ENCODE peak calls at places on chromosome 4, in seven cellular contexts. R is CD8-positive, alpha-beta T cell; F is cardiac muscle cell; I is Peyer's patch; Y is glutamatergic neuron; O is H9; L is endothelial cell. A is an unnamed sample.

GRCh38 chr4:7792616-7793015 is 147.0 kb downstream of the AFAP1 start:
- DNase-seq in R (no peak), F (peak), I (no peak), Y (no peak), O (no peak), L (no peak), A (no peak)

GRCh38 chr4:40057540-40058091 is 966 bp downstream of the N4BP2 start:
- DNase-seq in R (peak), F (peak), I (peak), Y (peak), O (peak), L (peak), A (peak)

GRCh38 chr4:181674315-181674714 is 568.9 kb upstream of the TENM3 start:
- DNase-seq in R (no peak), F (peak), I (no peak), Y (no peak), O (no peak), L (no peak), A (no peak)

GRCh38 chr4:81215219-81215892 is at the start of gene PRKG2:
- DNase-seq in R (no peak), F (peak), I (no peak), Y (peak), O (peak), L (peak), A (no peak)

GRCh38 chr4:53782468-53782865 is 191.2 kb upstream of the LNX1 start:
- DNase-seq in R (no peak), F (peak), I (no peak), Y (no peak), O (no peak), L (no peak), A (no peak)

GRCh38 chr4:73021634-73022033 is 47.9 kb downstream of the COX18 start:
- DNase-seq in R (no peak), F (peak), I (no peak), Y (no peak), O (no peak), L (no peak), A (no peak)

GRCh38 chr4:169098969-169099685 is 89.1 kb upstream of the CBR4 start:
- DNase-seq in R (no peak), F (no peak), I (no peak), Y (no peak), O (no peak), L (no peak), A (no peak)

GRCh38 chr4:145352438-145353145 is 129.1 kb upstream of the SMAD1 start:
- DNase-seq in R (no peak), F (no peak), I (no peak), Y (no peak), O (no peak), L (no peak), A (no peak)

GRCh38 chr4:156638332-156638731 is 333.3 kb downstream of the PDGFC start:
- DNase-seq in R (no peak), F (peak), I (no peak), Y (no peak), O (no peak), L (no peak), A (no peak)

GRCh38 chr4:140996757-140997156 is 136.5 kb downstream of the RNF150 start:
- DNase-seq in R (no peak), F (peak), I (no peak), Y (no peak), O (no peak), L (no peak), A (no peak)

GRCh38 chr4:69881173-69881773 is 21.3 kb upstream of the SULT1E1 start:
- DNase-seq in R (no peak), F (peak), I (no peak), Y (no peak), O (peak), L (no peak), A (no peak)

GRCh38 chr4:5399790-5400421 is 308.5 kb downstream of the EVC2 start:
- DNase-seq in R (no peak), F (peak), I (no peak), Y (peak), O (peak), L (peak), A (no peak)

GRCh38 chr4:101825953-101826352 is 35.4 kb downstream of the BANK1 start:
- DNase-seq in R (no peak), F (no peak), I (no peak), Y (no peak), O (no peak), L (no peak), A (no peak)

GRCh38 chr4:6495296-6495590 is 22.8 kb upstream of the PPP2R2C start:
- DNase-seq in R (no peak), F (no peak), I (no peak), Y (no peak), O (peak), L (no peak), A (no peak)

GRCh38 chr4:87931932-87932331 is 43.6 kb upstream of the SPP1 start:
- DNase-seq in R (no peak), F (no peak), I (no peak), Y (no peak), O (no peak), L (no peak), A (no peak)

GRCh38 chr4:91092398-91092955 is 965.3 kb downstream of the CCSER1 start:
- DNase-seq in R (no peak), F (no peak), I (no peak), Y (no peak), O (no peak), L (no peak), A (no peak)

GRCh38 chr4:25424539-25425228 is 47.6 kb downstream of the ANAPC4 start:
- DNase-seq in R (no peak), F (no peak), I (no peak), Y (no peak), O (no peak), L (no peak), A (no peak)

DNA sequence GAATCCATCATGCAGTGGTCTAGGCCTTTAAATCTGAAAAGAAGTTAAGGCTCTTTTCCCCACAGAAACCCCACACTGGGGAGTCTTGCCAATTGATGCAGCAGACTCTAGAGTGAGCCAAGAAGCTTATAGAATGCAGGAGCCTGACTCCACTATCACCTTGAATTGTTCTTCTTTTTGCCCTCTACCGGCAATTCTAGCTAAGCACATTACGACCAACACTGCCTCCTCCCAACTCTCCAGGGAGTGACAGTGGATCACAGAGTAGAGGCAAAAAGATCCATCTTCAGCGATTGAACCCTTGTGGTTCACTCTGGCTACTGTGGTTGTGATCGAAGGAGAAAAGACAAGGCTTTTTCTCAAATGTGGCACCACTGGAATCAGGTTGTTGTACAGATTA is 331.5 kb downstream of the NKX6-1 start:
- DNase-seq in R (no peak), F (no peak), I (no peak), Y (peak), O (peak), L (peak), A (no peak)
- TF ChIP-seq CTCF in R (no peak), F (no peak), I (no peak), Y (peak), O (peak), L (no peak), A (peak)

DNA sequence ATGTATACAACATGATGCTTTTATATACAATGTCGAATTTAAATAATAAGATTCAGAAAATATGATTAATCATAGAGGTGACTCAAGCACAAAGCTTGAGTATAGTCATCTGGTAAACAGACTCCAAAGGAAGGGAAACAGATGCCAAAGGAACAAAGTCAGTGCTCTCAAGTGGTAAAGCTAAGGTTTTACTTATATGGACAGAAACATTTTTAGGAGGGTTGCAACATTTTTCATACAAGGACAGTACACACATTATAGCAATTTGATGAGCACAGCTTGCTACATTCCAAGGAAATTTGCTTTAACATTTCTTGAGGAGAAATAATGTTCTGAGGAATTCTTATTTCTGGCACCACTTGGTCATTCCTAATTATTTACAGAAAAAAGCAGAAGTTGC is 333.4 kb upstream of the AADAT start:
- DNase-seq in R (no peak), F (no peak), I (no peak), Y (no peak), O (no peak), L (no peak), A (no peak)
- TF ChIP-seq CTCF in R (no peak), F (no peak), I (no peak), Y (no peak), O (no peak), L (no peak), A (no peak)

DNA sequence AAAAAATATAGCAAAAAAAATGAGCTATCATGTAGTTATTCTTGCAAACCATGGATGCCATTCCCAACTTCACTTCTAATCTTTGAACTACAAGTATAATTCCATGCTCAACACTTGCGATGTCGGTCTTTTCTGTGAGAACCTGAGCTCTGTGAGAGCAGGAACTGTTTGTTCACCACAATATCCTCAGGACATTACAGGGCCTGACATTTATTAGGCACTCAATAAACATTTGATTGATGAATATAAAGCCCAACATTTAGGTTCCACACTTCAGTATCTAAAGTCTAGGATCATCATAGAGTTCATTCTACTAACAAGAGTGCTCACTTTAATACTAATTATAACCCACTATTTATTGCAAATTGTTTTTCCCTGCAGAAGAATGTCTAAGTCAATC is 211.6 kb upstream of the FAM241A start:
- DNase-seq in R (no peak), F (no peak), I (no peak), Y (no peak), O (no peak), L (no peak), A (no peak)
- TF ChIP-seq CTCF in R (no peak), F (no peak), I (no peak), Y (no peak), O (no peak), L (no peak), A (no peak)

GRCh38 chr4:107046261-107046660 is 10.1 kb upstream of the DKK2 start:
- DNase-seq in R (no peak), F (no peak), I (no peak), Y (no peak), O (no peak), L (no peak), A (no peak)

DNA sequence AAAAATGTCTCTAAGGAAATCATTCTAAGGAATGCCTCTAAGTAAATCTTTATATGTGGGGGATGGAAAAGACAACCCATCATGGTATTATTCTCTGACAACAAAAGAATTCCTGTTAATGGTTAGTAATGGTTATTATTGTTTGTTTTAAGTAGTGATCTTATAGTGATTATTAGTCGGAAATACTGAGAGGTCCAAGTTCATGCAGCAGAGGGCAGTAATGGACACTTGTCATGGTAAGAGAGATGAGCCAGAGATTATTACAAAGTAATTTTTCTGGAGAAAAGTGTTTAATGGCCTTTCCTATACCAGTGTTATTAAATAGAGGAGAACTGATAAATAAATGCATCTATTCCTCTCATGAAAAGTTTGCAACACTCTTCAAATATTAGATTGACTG is 8.1 kb upstream of the DKK2 start:
- DNase-seq in R (no peak), F (no peak), I (no peak), Y (no peak), O (no peak), L (peak), A (no peak)
- TF ChIP-seq CTCF in R (no peak), F (peak), I (no peak), Y (peak), O (peak), L (peak), A (peak)